ENCODE peak calls at places on chromosomes 16 and 17, in six cellular contexts. A, E, B, S, P and V are unnamed samples.

GRCh38 chr17:52790359-52790955 is 631.9 kb upstream of the CA10 start:
- DNase-seq in B (no peak), P (no peak), S (peak; percentile 6), E (no peak), A (no peak), V (no peak)

GRCh38 chr17:59004338-59005111 is 102.2 kb downstream of the TRIM37 start:
- DNase-seq in P (no peak), B (no peak), A (peak; percentile 49), E (peak; percentile 26), S (peak; percentile 68), V (peak; percentile 77)

GRCh38 chr16:79981814-79982213 is 381.3 kb upstream of the MAF start:
- DNase-seq in B (no peak), S (no peak), A (no peak), P (no peak), E (no peak), V (no peak)

GRCh38 chr16:21663889-21664647 is at the start of gene OTOA:
- DNase-seq in B (no peak), P (no peak), A (no peak), E (no peak), S (no peak), V (no peak)

GRCh38 chr17:79478051-79478461 is 132.8 kb downstream of the RBFOX3 start:
- DNase-seq in P (no peak), E (no peak), S (no peak), A (no peak), B (no peak), V (no peak)

GRCh38 chr17:67401598-67402504 is 24.8 kb downstream of the PITPNC1 start:
- DNase-seq in A (no peak), E (no peak), B (no peak), S (no peak), P (no peak), V (no peak)

GRCh38 chr17:13521784-13522183 is 79.9 kb downstream of the HS3ST3A1 start:
- DNase-seq in P (no peak), B (no peak), E (no peak), S (no peak), A (no peak), V (no peak)

GRCh38 chr16:73020409-73020884 is 27.5 kb downstream of the ZFHX3 start:
- DNase-seq in E (no peak), B (peak; percentile 80), P (no peak), S (no peak), A (peak; percentile 84), V (peak; percentile 88)

GRCh38 chr17:64653985-64654355 is 8.1 kb downstream of the SMURF2 start:
- DNase-seq in P (no peak), S (no peak), B (no peak), A (no peak), E (no peak), V (no peak)